ENCODE peak calls at places on chromosomes 6 and 20, in nine cellular contexts. One of them, this sample, is unnamed.

GRCh38 chr6:90892271-90892670 is 305.4 kb upstream of the MAP3K7 start:
- DNase-seq in colonic mucosa: no peak
- DNase-seq in spleen: no peak
- DNase-seq in kidney: no peak
- DNase-seq in fibroblast of villous mesenchyme: no peak
- DNase-seq in pancreas: no peak
- DNase-seq in cardiac fibroblast: no peak
- DNase-seq in tibial nerve: no peak
- DNase-seq in HepG2: no peak
- DNase-seq in this sample: no peak

GRCh38 chr20:3218307-3218988 is 9.2 kb downstream of the ITPA start:
- DNase-seq in colonic mucosa: peak
- DNase-seq in spleen: peak
- DNase-seq in kidney: peak
- DNase-seq in fibroblast of villous mesenchyme: peak
- DNase-seq in pancreas: peak
- DNase-seq in cardiac fibroblast: peak
- DNase-seq in tibial nerve: no peak
- DNase-seq in HepG2: peak
- DNase-seq in this sample: no peak

GRCh38 chr20:3784226-3784853 is 2.2 kb downstream of the CENPB start:
- DNase-seq in colonic mucosa: no peak
- DNase-seq in spleen: peak
- DNase-seq in kidney: peak
- DNase-seq in fibroblast of villous mesenchyme: no peak
- DNase-seq in pancreas: no peak
- DNase-seq in cardiac fibroblast: no peak
- DNase-seq in tibial nerve: no peak
- DNase-seq in HepG2: no peak
- DNase-seq in this sample: no peak

GRCh38 chr6:33592595-33593413 is 12.7 kb upstream of the BAK1 start:
- DNase-seq in colonic mucosa: peak
- DNase-seq in spleen: peak
- DNase-seq in kidney: peak
- DNase-seq in fibroblast of villous mesenchyme: no peak
- DNase-seq in pancreas: no peak
- DNase-seq in cardiac fibroblast: no peak
- DNase-seq in tibial nerve: no peak
- DNase-seq in HepG2: no peak
- DNase-seq in this sample: no peak

GRCh38 chr20:40848530-40848929 is 159.5 kb upstream of the MAFB start:
- DNase-seq in colonic mucosa: no peak
- DNase-seq in spleen: no peak
- DNase-seq in kidney: no peak
- DNase-seq in fibroblast of villous mesenchyme: no peak
- DNase-seq in pancreas: no peak
- DNase-seq in cardiac fibroblast: no peak
- DNase-seq in tibial nerve: no peak
- DNase-seq in HepG2: no peak
- DNase-seq in this sample: no peak

GRCh38 chr6:125354649-125355048 is 52.9 kb upstream of the HDDC2 start:
- DNase-seq in colonic mucosa: no peak
- DNase-seq in spleen: no peak
- DNase-seq in kidney: no peak
- DNase-seq in fibroblast of villous mesenchyme: no peak
- DNase-seq in pancreas: no peak
- DNase-seq in cardiac fibroblast: no peak
- DNase-seq in tibial nerve: no peak
- DNase-seq in HepG2: no peak
- DNase-seq in this sample: no peak

GRCh38 chr6:140537211-140537610 is 1162.8 kb upstream of the CITED2 start:
- DNase-seq in colonic mucosa: no peak
- DNase-seq in spleen: no peak
- DNase-seq in kidney: no peak
- DNase-seq in fibroblast of villous mesenchyme: peak
- DNase-seq in pancreas: no peak
- DNase-seq in cardiac fibroblast: no peak
- DNase-seq in tibial nerve: no peak
- DNase-seq in HepG2: no peak
- DNase-seq in this sample: peak

GRCh38 chr6:67886036-67886707 is 748.9 kb upstream of the ADGRB3 start:
- DNase-seq in colonic mucosa: no peak
- DNase-seq in spleen: no peak
- DNase-seq in kidney: no peak
- DNase-seq in fibroblast of villous mesenchyme: no peak
- DNase-seq in pancreas: no peak
- DNase-seq in cardiac fibroblast: no peak
- DNase-seq in tibial nerve: no peak
- DNase-seq in HepG2: no peak
- DNase-seq in this sample: no peak

GRCh38 chr6:87949194-87949593 is 98.4 kb upstream of the SPACA1 start:
- DNase-seq in colonic mucosa: no peak
- DNase-seq in spleen: no peak
- DNase-seq in kidney: no peak
- DNase-seq in fibroblast of villous mesenchyme: no peak
- DNase-seq in pancreas: no peak
- DNase-seq in cardiac fibroblast: no peak
- DNase-seq in tibial nerve: no peak
- DNase-seq in HepG2: no peak
- DNase-seq in this sample: no peak

GRCh38 chr6:105677671-105678475 is 275.0 kb upstream of the PREP start:
- DNase-seq in colonic mucosa: no peak
- DNase-seq in spleen: no peak
- DNase-seq in kidney: no peak
- DNase-seq in fibroblast of villous mesenchyme: peak
- DNase-seq in pancreas: no peak
- DNase-seq in cardiac fibroblast: no peak
- DNase-seq in tibial nerve: no peak
- DNase-seq in HepG2: no peak
- DNase-seq in this sample: no peak

GRCh38 chr20:22998476-22998875 is 36.6 kb upstream of the SSTR4 start:
- DNase-seq in colonic mucosa: no peak
- DNase-seq in spleen: no peak
- DNase-seq in kidney: no peak
- DNase-seq in fibroblast of villous mesenchyme: no peak
- DNase-seq in pancreas: no peak
- DNase-seq in cardiac fibroblast: no peak
- DNase-seq in tibial nerve: no peak
- DNase-seq in HepG2: no peak
- DNase-seq in this sample: no peak

GRCh38 chr6:82720992-82721391 is 344.6 kb downstream of the UBE3D start:
- DNase-seq in colonic mucosa: no peak
- DNase-seq in spleen: no peak
- DNase-seq in kidney: no peak
- DNase-seq in fibroblast of villous mesenchyme: no peak
- DNase-seq in pancreas: no peak
- DNase-seq in cardiac fibroblast: no peak
- DNase-seq in tibial nerve: no peak
- DNase-seq in HepG2: no peak
- DNase-seq in this sample: no peak

DNA sequence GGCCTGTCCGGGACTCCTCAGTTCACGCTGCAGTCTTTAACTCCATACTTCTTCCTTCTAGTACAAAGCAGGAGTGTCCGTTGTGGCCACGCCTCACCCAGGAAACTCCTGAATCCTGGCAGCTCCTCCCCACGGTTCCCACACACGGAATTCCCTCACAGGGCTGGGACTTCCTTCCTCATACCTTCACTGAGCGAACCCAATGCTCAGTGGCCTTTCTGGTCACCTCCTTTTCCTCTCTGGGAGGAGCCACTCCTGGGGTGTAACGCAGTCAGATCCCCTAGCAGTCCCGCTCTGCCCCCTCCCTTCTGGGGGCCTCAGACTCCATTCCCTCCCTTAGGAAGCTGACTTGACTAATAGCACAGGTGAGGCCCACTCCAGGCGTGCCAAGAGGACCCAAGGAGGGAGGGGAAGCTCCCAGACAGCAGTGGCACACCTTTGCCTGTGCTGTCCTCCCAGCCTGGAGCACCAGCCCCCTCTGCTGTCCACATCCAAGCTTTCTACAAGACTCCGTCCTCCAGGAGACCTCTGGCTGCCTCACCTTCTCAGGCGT is at the start of gene SLC52A3:
- DNase-seq in colonic mucosa: peak
- DNase-seq in spleen: no peak
- DNase-seq in kidney: no peak
- DNase-seq in fibroblast of villous mesenchyme: no peak
- DNase-seq in pancreas: peak
- DNase-seq in cardiac fibroblast: no peak
- DNase-seq in tibial nerve: no peak
- DNase-seq in HepG2: peak
- DNase-seq in this sample: no peak
- H3K4me3 ChIP-seq in colonic mucosa: peak
- H3K4me3 ChIP-seq in spleen: no peak
- H3K4me3 ChIP-seq in kidney: peak
- H3K4me3 ChIP-seq in fibroblast of villous mesenchyme: no peak
- H3K4me3 ChIP-seq in pancreas: no peak
- H3K4me3 ChIP-seq in cardiac fibroblast: no peak
- H3K4me3 ChIP-seq in tibial nerve: no peak
- H3K4me3 ChIP-seq in HepG2: no peak
- H3K4me3 ChIP-seq in this sample: no peak

DNA sequence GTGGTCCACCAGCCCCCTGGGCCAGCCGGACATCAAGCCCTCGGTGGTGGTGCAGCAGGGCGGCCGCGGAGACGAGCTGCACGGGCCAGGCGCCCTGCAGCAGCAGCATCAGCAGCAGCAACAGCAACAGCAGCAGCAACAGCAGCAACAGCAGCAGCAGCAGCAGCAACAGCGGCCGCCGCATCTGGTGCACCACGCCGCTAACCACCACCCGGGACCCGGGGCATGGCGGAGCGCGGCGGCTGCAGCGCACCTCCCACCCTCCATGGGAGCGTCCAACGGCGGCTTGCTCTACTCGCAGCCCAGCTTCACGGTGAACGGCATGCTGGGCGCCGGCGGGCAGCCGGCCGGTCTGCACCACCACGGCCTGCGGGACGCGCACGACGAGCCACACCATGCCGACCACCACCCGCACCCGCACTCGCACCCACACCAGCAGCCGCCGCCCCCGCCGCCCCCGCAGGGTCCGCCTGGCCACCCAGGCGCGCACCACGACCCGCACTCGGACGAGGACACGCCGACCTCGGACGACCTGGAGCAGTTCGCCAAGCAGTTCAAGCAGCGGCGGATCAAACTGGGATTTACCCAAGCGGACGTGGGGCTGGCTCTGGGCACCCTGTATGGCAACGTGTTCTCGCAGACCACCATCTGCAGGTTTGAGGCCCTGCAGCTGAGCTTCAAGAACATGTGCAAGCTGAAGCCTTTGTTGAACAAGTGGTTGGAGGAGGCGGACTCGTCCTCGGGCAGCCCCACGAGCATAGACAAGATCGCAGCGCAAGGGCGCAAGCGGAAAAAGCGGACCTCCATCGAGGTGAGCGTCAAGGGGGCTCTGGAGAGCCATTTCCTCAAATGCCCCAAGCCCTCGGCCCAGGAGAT is 1.0 kb downstream of the POU3F2 start:
- DNase-seq in colonic mucosa: no peak
- DNase-seq in spleen: peak
- DNase-seq in kidney: peak
- DNase-seq in fibroblast of villous mesenchyme: no peak
- DNase-seq in pancreas: no peak
- DNase-seq in cardiac fibroblast: no peak
- DNase-seq in tibial nerve: no peak
- DNase-seq in HepG2: no peak
- DNase-seq in this sample: no peak
- H3K4me3 ChIP-seq in colonic mucosa: no peak
- H3K4me3 ChIP-seq in spleen: peak
- H3K4me3 ChIP-seq in kidney: no peak
- H3K4me3 ChIP-seq in fibroblast of villous mesenchyme: peak
- H3K4me3 ChIP-seq in pancreas: peak
- H3K4me3 ChIP-seq in cardiac fibroblast: no peak
- H3K4me3 ChIP-seq in tibial nerve: peak
- H3K4me3 ChIP-seq in HepG2: no peak
- H3K4me3 ChIP-seq in this sample: no peak

DNA sequence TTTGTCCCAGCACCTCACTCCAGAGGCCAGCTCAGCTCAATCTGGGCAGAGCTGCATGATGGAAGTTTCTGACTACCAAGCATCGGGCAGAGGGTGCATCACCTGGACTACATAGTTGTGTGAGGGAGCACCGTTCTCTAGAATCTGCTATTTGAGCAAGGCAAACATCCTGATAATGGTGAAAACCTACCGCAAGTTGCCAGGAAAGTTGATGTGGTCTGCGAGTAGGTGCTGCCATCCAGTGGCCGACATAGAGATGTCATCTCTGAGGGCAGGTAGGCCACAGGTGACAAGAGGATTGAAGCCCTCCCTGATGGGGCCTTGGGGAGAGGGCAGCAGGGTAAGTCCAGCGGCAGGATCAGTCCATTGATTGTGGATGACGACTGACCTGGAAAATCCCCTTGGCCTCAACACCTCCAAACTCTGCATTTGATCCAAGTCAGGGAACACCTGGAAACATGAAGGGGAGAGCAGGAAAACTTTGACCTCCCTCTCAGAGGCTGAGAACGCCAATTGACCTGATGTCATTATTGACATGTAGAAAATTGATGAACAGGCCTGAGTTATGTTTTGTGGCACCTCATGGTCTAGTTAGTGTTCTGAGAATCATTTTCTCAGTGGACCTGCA is 3.9 kb upstream of the LPA start:
- DNase-seq in colonic mucosa: no peak
- DNase-seq in spleen: no peak
- DNase-seq in kidney: no peak
- DNase-seq in fibroblast of villous mesenchyme: no peak
- DNase-seq in pancreas: peak
- DNase-seq in cardiac fibroblast: no peak
- DNase-seq in tibial nerve: no peak
- DNase-seq in HepG2: peak
- DNase-seq in this sample: no peak
- H3K4me3 ChIP-seq in colonic mucosa: no peak
- H3K4me3 ChIP-seq in spleen: no peak
- H3K4me3 ChIP-seq in kidney: no peak
- H3K4me3 ChIP-seq in fibroblast of villous mesenchyme: no peak
- H3K4me3 ChIP-seq in pancreas: no peak
- H3K4me3 ChIP-seq in cardiac fibroblast: no peak
- H3K4me3 ChIP-seq in tibial nerve: no peak
- H3K4me3 ChIP-seq in HepG2: no peak
- H3K4me3 ChIP-seq in this sample: no peak

DNA sequence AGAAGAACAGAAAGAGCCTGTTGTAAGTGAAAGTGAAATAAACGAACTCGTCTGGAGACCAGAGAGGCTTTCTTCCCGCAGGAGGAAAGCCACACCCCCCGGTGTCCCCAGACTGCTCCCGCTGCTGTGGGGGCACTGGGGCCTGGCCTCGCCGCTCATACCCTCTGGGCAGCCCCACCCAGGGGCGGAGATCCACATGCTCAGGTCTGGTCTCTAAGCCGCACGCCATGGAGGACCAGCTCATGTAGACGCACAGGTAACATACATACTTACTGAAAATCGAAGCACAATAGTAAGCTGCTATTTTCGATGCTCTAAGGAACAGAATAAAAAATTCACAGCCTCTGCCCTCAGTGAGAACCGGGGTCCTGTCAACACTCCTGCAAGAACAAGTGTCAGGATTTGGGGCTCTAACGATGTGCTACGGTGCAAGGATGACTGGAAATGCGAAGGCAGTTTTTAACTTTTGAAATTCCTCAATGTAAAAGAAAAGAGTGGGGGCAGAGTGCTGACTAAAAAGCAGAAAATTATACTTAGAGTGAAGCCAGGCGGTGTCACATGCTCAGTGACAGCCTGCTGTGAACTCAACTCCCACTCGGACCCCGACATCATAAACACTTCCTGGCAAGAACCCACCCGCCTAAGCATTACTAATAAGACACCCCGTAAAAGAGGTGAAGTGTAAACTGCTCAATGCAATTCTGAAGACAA is 110.5 kb downstream of the IRF4 start:
- DNase-seq in colonic mucosa: no peak
- DNase-seq in spleen: peak
- DNase-seq in kidney: no peak
- DNase-seq in fibroblast of villous mesenchyme: peak
- DNase-seq in pancreas: no peak
- DNase-seq in cardiac fibroblast: no peak
- DNase-seq in tibial nerve: no peak
- DNase-seq in HepG2: no peak
- DNase-seq in this sample: no peak
- H3K4me3 ChIP-seq in colonic mucosa: peak
- H3K4me3 ChIP-seq in spleen: peak
- H3K4me3 ChIP-seq in kidney: no peak
- H3K4me3 ChIP-seq in fibroblast of villous mesenchyme: peak
- H3K4me3 ChIP-seq in pancreas: no peak
- H3K4me3 ChIP-seq in cardiac fibroblast: no peak
- H3K4me3 ChIP-seq in tibial nerve: peak
- H3K4me3 ChIP-seq in HepG2: no peak
- H3K4me3 ChIP-seq in this sample: no peak